ENCODE peak calls at places on chromosomes 6 and 20, in five cellular contexts. Q, J, B, X and W are unnamed samples.

GRCh38 chr6:14066782-14067406 is 50.7 kb upstream of the CD83 start:
- DNase-seq in Q (peak), J (peak), B (peak), X (no peak), W (peak)

GRCh38 chr6:68086199-68086598 is 548.9 kb upstream of the ADGRB3 start:
- DNase-seq in Q (no peak), J (no peak), B (no peak), X (no peak), W (no peak)

GRCh38 chr6:25844518-25844917 is 12.7 kb upstream of the SLC17A1 start:
- DNase-seq in Q (no peak), J (peak), B (no peak), X (no peak), W (peak)

GRCh38 chr6:87340230-87340629 is 4.4 kb upstream of the C6orf163 start:
- DNase-seq in Q (no peak), J (no peak), B (no peak), X (no peak), W (no peak)

GRCh38 chr6:165717732-165718465 is 54.9 kb upstream of the PDE10A start:
- DNase-seq in Q (peak), J (no peak), B (peak), X (no peak), W (no peak)

GRCh38 chr6:110689275-110689935 is 125.9 kb downstream of the CDK19 start:
- DNase-seq in Q (no peak), J (no peak), B (no peak), X (no peak), W (peak)

GRCh38 chr6:18997375-18997826 is 610.3 kb downstream of the RNF144B start:
- DNase-seq in Q (peak), J (no peak), B (peak), X (no peak), W (peak)

GRCh38 chr6:31355540-31355988 is 1.4 kb downstream of the HLA-B start:
- DNase-seq in Q (no peak), J (no peak), B (no peak), X (no peak), W (no peak)

GRCh38 chr6:133983099-133983939 is 30.3 kb downstream of the TBPL1 start:
- DNase-seq in Q (no peak), J (no peak), B (peak), X (peak), W (no peak)

GRCh38 chr20:2578430-2579192 is 42.2 kb downstream of the TMC2 start:
- DNase-seq in Q (no peak), J (no peak), B (no peak), X (no peak), W (no peak)

GRCh38 chr20:5784735-5785134 is 34.5 kb downstream of the SHLD1 start:
- DNase-seq in Q (no peak), J (no peak), B (no peak), X (no peak), W (no peak)

GRCh38 chr6:165983112-165984072 is 184.3 kb downstream of the TBXT start:
- DNase-seq in Q (no peak), J (no peak), B (no peak), X (no peak), W (peak)

GRCh38 chr20:60465439-60465838 is 507.2 kb downstream of the CDH26 start:
- DNase-seq in Q (no peak), J (no peak), B (no peak), X (no peak), W (no peak)

GRCh38 chr6:100447900-100448700 is 16.6 kb downstream of the SIM1 start:
- DNase-seq in Q (no peak), J (no peak), B (no peak), X (no peak), W (no peak)

GRCh38 chr20:10454135-10454750 is 19.1 kb downstream of the SLX4IP start:
- DNase-seq in Q (no peak), J (no peak), B (no peak), X (no peak), W (no peak)

GRCh38 chr6:64505312-64505711 is 869.7 kb downstream of the PHF3 start:
- DNase-seq in Q (no peak), J (no peak), B (no peak), X (no peak), W (no peak)

GRCh38 chr6:136549359-136550044 is 720 bp downstream of the MAP7 start:
- DNase-seq in Q (peak), J (peak), B (no peak), X (no peak), W (peak)

GRCh38 chr20:36506253-36506652 is 35.1 kb upstream of the MYL9 start:
- DNase-seq in Q (no peak), J (no peak), B (no peak), X (no peak), W (no peak)

GRCh38 chr20:2984028-2984501 is 59.4 kb upstream of the GNRH2 start:
- DNase-seq in Q (no peak), J (no peak), B (no peak), X (no peak), W (no peak)

GRCh38 chr6:14146459-14147096 is 29.0 kb downstream of the CD83 start:
- DNase-seq in Q (peak), J (no peak), B (no peak), X (no peak), W (no peak)

GRCh38 chr6:57021086-57021720 is 25.3 kb upstream of the KIAA1586 start:
- DNase-seq in Q (peak), J (peak), B (peak), X (no peak), W (peak)

GRCh38 chr6:30323806-30324205 is 2.9 kb upstream of the TRIM39 start:
- DNase-seq in Q (no peak), J (no peak), B (no peak), X (no peak), W (no peak)

GRCh38 chr6:133743621-133744020 is 145.3 kb upstream of the TCF21 start:
- DNase-seq in Q (no peak), J (no peak), B (no peak), X (no peak), W (peak)

GRCh38 chr6:110856296-110856695 is 18.3 kb upstream of the AMD1 start:
- DNase-seq in Q (no peak), J (no peak), B (no peak), X (no peak), W (no peak)

GRCh38 chr6:137731960-137732616 is 135.0 kb upstream of the TNFAIP3 start:
- DNase-seq in Q (peak), J (no peak), B (no peak), X (no peak), W (no peak)

GRCh38 chr6:165806126-165806810 is 143.2 kb upstream of the PDE10A start:
- DNase-seq in Q (no peak), J (no peak), B (no peak), X (no peak), W (no peak)

GRCh38 chr6:80197474-80197873 is 91.0 kb downstream of the BCKDHB start:
- DNase-seq in Q (peak), J (peak), B (peak), X (no peak), W (peak)

GRCh38 chr6:169632841-169633240 is 69.0 kb downstream of the WDR27 start:
- DNase-seq in Q (no peak), J (no peak), B (no peak), X (no peak), W (no peak)

GRCh38 chr6:127854009-127854408 is 46.8 kb downstream of the THEMIS start:
- DNase-seq in Q (peak), J (no peak), B (no peak), X (no peak), W (no peak)

GRCh38 chr6:104639671-104640070 is 220.0 kb downstream of the HACE1 start:
- DNase-seq in Q (no peak), J (peak), B (no peak), X (no peak), W (no peak)

GRCh38 chr6:75315978-75316377 is 31.4 kb upstream of the TMEM30A start:
- DNase-seq in Q (no peak), J (no peak), B (no peak), X (no peak), W (no peak)

GRCh38 chr20:2403291-2404052 is 22.8 kb downstream of the TGM6 start:
- DNase-seq in Q (no peak), J (no peak), B (no peak), X (no peak), W (no peak)

GRCh38 chr6:17179246-17180073 is 77.6 kb downstream of the STMND1 start:
- DNase-seq in Q (peak), J (no peak), B (no peak), X (no peak), W (no peak)

GRCh38 chr6:32976334-32977069 is 8.1 kb downstream of the BRD2 start:
- DNase-seq in Q (no peak), J (no peak), B (no peak), X (no peak), W (no peak)

GRCh38 chr6:131292145-131292938 is 157.1 kb downstream of the AKAP7 start:
- DNase-seq in Q (no peak), J (no peak), B (no peak), X (no peak), W (no peak)

GRCh38 chr6:81969814-81970213 is 217.3 kb upstream of the TENT5A start:
- DNase-seq in Q (no peak), J (no peak), B (no peak), X (no peak), W (no peak)

GRCh38 chr6:133214267-133214666 is 26.9 kb upstream of the EYA4 start:
- DNase-seq in Q (no peak), J (no peak), B (no peak), X (no peak), W (no peak)

GRCh38 chr6:15491986-15492269 is 170.9 kb downstream of the DTNBP1 start:
- DNase-seq in Q (no peak), J (no peak), B (no peak), X (no peak), W (no peak)

GRCh38 chr20:44959082-44959895 is 908 bp downstream of the TOMM34 start:
- DNase-seq in Q (peak), J (peak), B (peak), X (peak), W (peak)